ENCODE peak calls at places on chromosomes 7 and 10, in seven cellular contexts. R, Y, E, Q, A, W and N are unnamed samples.

GRCh38 chr10:127498081-127498480 is 51.0 kb upstream of the NPS start:
- DNase-seq in R (no peak), Y (no peak), E (no peak), Q (no peak), A (no peak), W (no peak), N (no peak)

GRCh38 chr7:76108540-76109233 is 60.8 kb downstream of the MDH2 start:
- DNase-seq in R (no peak), Y (no peak), E (no peak), Q (peak; percentile 32), A (peak; percentile 42), W (peak; percentile 87), N (no peak)

GRCh38 chr10:59337254-59337653 is 25.1 kb downstream of the FAM13C start:
- DNase-seq in R (no peak), Y (peak; percentile 2), E (peak; percentile 41), Q (peak; percentile 36), A (peak; percentile 65), W (peak; percentile 32), N (no peak)

GRCh38 chr7:149771199-149771636 is 2.2 kb downstream of the ZNF467 start:
- DNase-seq in R (no peak), Y (no peak), E (peak; percentile 52), Q (no peak), A (no peak), W (peak; percentile 24), N (no peak)

GRCh38 chr10:112374724-112375541 is 1.0 kb downstream of the ACSL5 start:
- DNase-seq in R (peak; percentile 88), Y (peak; percentile 58), E (no peak), Q (no peak), A (no peak), W (peak; percentile 35), N (no peak)

GRCh38 chr10:80075781-80076180 is 2.7 kb upstream of the TMEM254 start:
- DNase-seq in R (no peak), Y (no peak), E (no peak), Q (no peak), A (peak; percentile 40), W (no peak), N (no peak)

GRCh38 chr10:132788180-132788830 is 2.4 kb upstream of the NKX6-2 start:
- DNase-seq in R (no peak), Y (no peak), E (no peak), Q (no peak), A (peak; percentile 30), W (peak; percentile 18), N (no peak)

GRCh38 chr7:106329971-106330733 is 45.4 kb upstream of the NAMPT start:
- DNase-seq in R (no peak), Y (no peak), E (no peak), Q (no peak), A (peak; percentile 73), W (no peak), N (no peak)

GRCh38 chr7:74047804-74048380 is 19.9 kb downstream of the ELN start:
- DNase-seq in R (no peak), Y (no peak), E (no peak), Q (no peak), A (no peak), W (no peak), N (no peak)

GRCh38 chr7:1953199-1954190 is 279.2 kb downstream of the MAD1L1 start:
- DNase-seq in R (no peak), Y (no peak), E (no peak), Q (no peak), A (no peak), W (no peak), N (no peak)

GRCh38 chr7:93461350-93461749 is 113.2 kb downstream of the CALCR start:
- DNase-seq in R (no peak), Y (no peak), E (no peak), Q (no peak), A (no peak), W (no peak), N (no peak)
- TF ChIP-seq CTCF in R (peak; percentile 20), Y (no peak), E (no peak), Q (no peak), A (no peak), W (no peak), N (peak; percentile 25)

DNA sequence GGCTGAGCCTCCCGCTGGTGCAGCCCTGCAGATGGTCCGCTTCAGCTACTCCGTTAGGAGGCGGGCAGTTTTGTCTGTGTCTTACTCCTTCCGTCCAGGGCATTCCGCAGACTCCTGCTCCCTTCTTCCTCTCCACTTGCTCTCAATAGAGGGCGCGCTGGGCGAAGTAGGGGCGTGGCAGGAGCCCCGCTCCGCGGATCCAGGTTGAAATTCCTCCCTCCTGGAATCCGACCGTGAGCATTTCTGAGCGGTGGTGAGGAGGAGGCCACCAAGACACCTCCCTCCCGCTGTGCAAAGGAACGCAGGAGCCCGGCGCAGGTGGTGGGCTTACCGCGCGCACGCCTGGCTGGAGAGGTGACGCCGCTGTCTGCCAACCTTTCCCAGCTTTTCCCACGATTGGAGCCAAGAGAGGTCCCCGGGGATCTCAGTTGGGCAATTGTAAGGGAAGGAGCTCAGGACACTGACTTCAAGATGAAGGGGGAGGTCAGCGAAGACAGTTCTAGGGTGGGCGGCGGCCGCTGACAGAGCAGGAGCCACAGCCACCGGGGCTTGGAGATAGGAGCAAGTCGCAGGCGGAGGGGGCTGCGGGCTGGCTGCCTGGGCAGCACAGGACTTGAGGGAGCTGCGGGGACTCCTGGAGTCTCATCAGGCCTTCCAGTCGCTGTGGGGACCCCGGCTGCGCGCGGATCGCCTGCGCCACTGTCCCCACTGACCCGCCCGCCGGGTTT is 1011.3 kb downstream of the XPNPEP1 start:
- DNase-seq in R (no peak), Y (no peak), E (peak; percentile 82), Q (peak; percentile 68), A (peak; percentile 44), W (peak; percentile 47), N (peak; percentile 71)
- TF ChIP-seq CTCF in R (no peak), Y (peak; percentile 4), E (peak; percentile 21), Q (peak; percentile 22), A (peak; percentile 49), W (peak; percentile 22), N (peak; percentile 69)

GRCh38 chr7:144063710-144064109 is 5.9 kb upstream of the OR2A25 start:
- DNase-seq in R (peak; percentile 26), Y (peak; percentile 13), E (no peak), Q (no peak), A (no peak), W (no peak), N (no peak)
- TF ChIP-seq CTCF in R (peak; percentile 73), Y (peak; percentile 38), E (peak; percentile 55), Q (no peak), A (peak; percentile 27), W (no peak), N (peak; percentile 44)

DNA sequence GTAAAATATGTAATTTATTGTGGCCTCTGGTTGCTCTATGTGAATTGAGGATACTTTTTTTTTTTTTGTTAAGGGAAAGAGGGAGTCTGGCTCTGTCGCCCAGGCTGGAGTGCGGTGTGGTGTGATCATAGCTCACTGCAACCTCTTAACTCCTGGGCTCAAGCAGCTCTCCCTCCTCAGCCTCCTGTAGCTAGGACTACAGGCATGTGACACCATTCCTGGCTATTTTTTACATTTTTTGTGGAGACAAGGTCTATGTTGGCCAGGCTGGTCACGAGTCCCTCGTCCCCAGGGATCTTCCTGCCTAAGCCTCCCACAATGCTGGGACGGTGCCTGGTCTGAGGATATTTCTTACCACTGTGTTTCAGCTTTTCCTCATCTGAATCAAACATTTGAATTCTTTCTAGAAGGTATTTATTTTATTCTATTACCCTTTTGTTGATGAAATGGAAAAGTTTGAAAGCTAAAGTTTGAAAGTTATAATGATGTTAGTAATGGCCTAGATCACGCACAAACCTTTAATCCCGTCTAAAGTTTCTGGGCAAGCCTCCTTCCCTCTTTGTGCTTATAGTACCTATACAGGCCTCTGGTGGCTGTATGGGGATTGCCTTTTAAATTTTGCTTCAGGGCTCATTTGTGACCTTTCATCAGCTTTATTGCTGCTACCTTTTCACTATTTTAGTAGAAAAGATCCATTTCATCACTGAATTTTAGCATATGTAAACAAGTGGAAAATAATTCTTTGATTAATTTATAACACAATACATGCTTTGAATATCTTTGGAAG is 2.0 kb downstream of the IFRD1 start:
- DNase-seq in R (no peak), Y (peak; percentile 15), E (no peak), Q (peak; percentile 35), A (peak; percentile 69), W (peak; percentile 29), N (no peak)
- TF ChIP-seq CTCF in R (no peak), Y (peak; percentile 25), E (no peak), Q (no peak), A (peak; percentile 39), W (no peak), N (peak; percentile 50)

GRCh38 chr10:104299031-104299904 is 30.3 kb downstream of the GSTO2 start:
- DNase-seq in R (no peak), Y (no peak), E (no peak), Q (peak; percentile 64), A (peak; percentile 95), W (no peak), N (no peak)

GRCh38 chr10:104301907-104302690 is 33.1 kb downstream of the GSTO2 start:
- DNase-seq in R (no peak), Y (no peak), E (no peak), Q (no peak), A (peak; percentile 66), W (no peak), N (no peak)

GRCh38 chr10:104300002-104300735 is 31.2 kb downstream of the GSTO2 start:
- DNase-seq in R (no peak), Y (no peak), E (no peak), Q (peak; percentile 78), A (peak; percentile 100), W (no peak), N (no peak)

GRCh38 chr10:104297697-104298660 is 29.0 kb downstream of the GSTO2 start:
- DNase-seq in R (no peak), Y (no peak), E (no peak), Q (peak; percentile 54), A (peak; percentile 74), W (no peak), N (peak; percentile 37)

GRCh38 chr10:104300736-104301292 is 31.8 kb downstream of the GSTO2 start:
- DNase-seq in R (no peak), Y (no peak), E (no peak), Q (peak; percentile 63), A (peak; percentile 99), W (peak; percentile 65), N (no peak)
- TF ChIP-seq CTCF in R (no peak), Y (no peak), E (no peak), Q (no peak), A (no peak), W (no peak), N (no peak)

DNA sequence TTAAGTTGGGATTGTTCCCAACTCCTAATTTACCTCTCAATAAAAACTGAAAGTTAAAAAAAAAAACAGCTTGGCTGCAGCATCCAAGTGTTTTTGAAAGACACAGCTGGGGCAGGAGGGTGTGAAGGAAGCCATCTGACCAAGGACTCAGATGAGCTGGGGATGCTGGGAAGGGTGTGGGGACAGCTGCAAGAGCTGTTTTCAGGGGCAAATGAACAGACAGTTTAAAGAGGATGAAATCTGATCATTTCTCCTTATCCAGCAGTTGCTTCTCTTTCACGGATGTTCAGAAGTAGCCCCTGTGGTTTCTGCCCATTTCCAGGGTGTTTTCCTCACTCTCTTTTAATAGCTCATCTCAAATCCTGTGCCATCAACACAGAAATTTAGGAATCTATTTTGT is 129.3 kb upstream of the CDCA7L start:
- DNase-seq in R (no peak), Y (no peak), E (no peak), Q (no peak), A (no peak), W (no peak), N (no peak)
- TF ChIP-seq CTCF in R (no peak), Y (no peak), E (no peak), Q (no peak), A (no peak), W (no peak), N (no peak)

GRCh38 chr10:42707229-42707628 is 68.9 kb upstream of the ZNF33B start:
- DNase-seq in R (no peak), Y (no peak), E (no peak), Q (no peak), A (no peak), W (no peak), N (no peak)
- TF ChIP-seq CTCF in R (no peak), Y (no peak), E (no peak), Q (no peak), A (no peak), W (no peak), N (no peak)

GRCh38 chr10:89283174-89283987 is 18.5 kb upstream of the IFIT2 start:
- DNase-seq in R (no peak), Y (no peak), E (no peak), Q (no peak), A (peak; percentile 63), W (no peak), N (no peak)
- TF ChIP-seq CTCF in R (no peak), Y (no peak), E (no peak), Q (no peak), A (no peak), W (peak; percentile 19), N (no peak)